ENCODE peak calls at places on chromosomes 1 and 21, in five cellular contexts. One of them, this sample, is unnamed.

GRCh38 chr1:163361123-163361934 is 39.6 kb downstream of the NUF2 start:
- DNase-seq in HFF-Myc: no peak
- DNase-seq in heart right ventricle: no peak
- DNase-seq in thoracic aorta: no peak
- DNase-seq in AG09309: no peak
- DNase-seq in this sample: no peak

GRCh38 chr1:97898948-97899347 is 21.9 kb downstream of the DPYD start:
- DNase-seq in HFF-Myc: no peak
- DNase-seq in heart right ventricle: no peak
- DNase-seq in thoracic aorta: no peak
- DNase-seq in AG09309: no peak
- DNase-seq in this sample: no peak

GRCh38 chr1:205283270-205284147 is 38.0 kb downstream of the NUAK2 start:
- DNase-seq in HFF-Myc: no peak
- DNase-seq in heart right ventricle: no peak
- DNase-seq in thoracic aorta: no peak
- DNase-seq in AG09309: no peak
- DNase-seq in this sample: no peak

GRCh38 chr1:83860506-83861221 is 138.3 kb downstream of the TTLL7 start:
- DNase-seq in HFF-Myc: no peak
- DNase-seq in heart right ventricle: peak; percentile 88
- DNase-seq in thoracic aorta: peak; percentile 21
- DNase-seq in AG09309: no peak
- DNase-seq in this sample: no peak

GRCh38 chr1:34792868-34793727 is at the start of gene GJA4:
- DNase-seq in HFF-Myc: no peak
- DNase-seq in heart right ventricle: peak; percentile 64
- DNase-seq in thoracic aorta: no peak
- DNase-seq in AG09309: no peak
- DNase-seq in this sample: no peak

GRCh38 chr1:94962745-94963265 is 35.9 kb upstream of the CNN3 start:
- DNase-seq in HFF-Myc: no peak
- DNase-seq in heart right ventricle: no peak
- DNase-seq in thoracic aorta: no peak
- DNase-seq in AG09309: no peak
- DNase-seq in this sample: no peak

GRCh38 chr1:170664828-170665617 is 1.1 kb downstream of the PRRX1 start:
- DNase-seq in HFF-Myc: no peak
- DNase-seq in heart right ventricle: peak; percentile 61
- DNase-seq in thoracic aorta: no peak
- DNase-seq in AG09309: no peak
- DNase-seq in this sample: no peak

GRCh38 chr1:107572674-107573205 is 392.2 kb downstream of the VAV3 start:
- DNase-seq in HFF-Myc: peak; percentile 5
- DNase-seq in heart right ventricle: no peak
- DNase-seq in thoracic aorta: no peak
- DNase-seq in AG09309: peak; percentile 83
- DNase-seq in this sample: peak; percentile 75

GRCh38 chr1:165068716-165069115 is 287.8 kb downstream of the LMX1A start:
- DNase-seq in HFF-Myc: no peak
- DNase-seq in heart right ventricle: no peak
- DNase-seq in thoracic aorta: no peak
- DNase-seq in AG09309: no peak
- DNase-seq in this sample: no peak

GRCh38 chr1:76759950-76760349 is 107.3 kb upstream of the ST6GALNAC5 start:
- DNase-seq in HFF-Myc: no peak
- DNase-seq in heart right ventricle: no peak
- DNase-seq in thoracic aorta: no peak
- DNase-seq in AG09309: no peak
- DNase-seq in this sample: no peak

GRCh38 chr1:48680411-48681035 is 96.2 kb downstream of the BEND5 start:
- DNase-seq in HFF-Myc: no peak
- DNase-seq in heart right ventricle: no peak
- DNase-seq in thoracic aorta: no peak
- DNase-seq in AG09309: no peak
- DNase-seq in this sample: no peak

GRCh38 chr1:195294911-195295310 is 1313.3 kb downstream of the KCNT2 start:
- DNase-seq in HFF-Myc: no peak
- DNase-seq in heart right ventricle: no peak
- DNase-seq in thoracic aorta: no peak
- DNase-seq in AG09309: no peak
- DNase-seq in this sample: no peak

GRCh38 chr21:16192900-16193299 is 463.1 kb downstream of the USP25 start:
- DNase-seq in HFF-Myc: no peak
- DNase-seq in heart right ventricle: no peak
- DNase-seq in thoracic aorta: no peak
- DNase-seq in AG09309: no peak
- DNase-seq in this sample: no peak

GRCh38 chr21:33231526-33231925 is 1.8 kb downstream of the IFNAR2 start:
- DNase-seq in HFF-Myc: no peak
- DNase-seq in heart right ventricle: no peak
- DNase-seq in thoracic aorta: no peak
- DNase-seq in AG09309: no peak
- DNase-seq in this sample: no peak

DNA sequence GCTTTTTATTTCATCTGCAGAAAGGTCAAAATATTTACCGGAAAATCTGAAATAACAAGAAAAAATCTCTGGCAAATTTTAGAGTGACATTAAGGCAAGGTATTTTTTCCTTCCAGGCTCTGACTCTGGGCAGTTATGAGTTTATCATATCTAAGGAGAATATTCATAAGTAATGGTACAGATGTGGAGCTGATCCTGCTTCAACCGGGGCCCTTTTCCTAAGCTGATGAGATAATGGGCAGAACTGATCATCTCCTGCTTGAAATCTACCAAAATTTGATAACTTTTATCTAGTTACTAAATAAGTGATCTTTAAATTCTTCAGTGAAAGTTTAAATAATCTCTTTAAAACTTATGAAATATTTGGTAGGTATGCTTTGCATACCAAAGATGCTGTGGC is 211.6 kb downstream of the COL11A1 start:
- DNase-seq in HFF-Myc: no peak
- DNase-seq in heart right ventricle: no peak
- DNase-seq in thoracic aorta: no peak
- DNase-seq in AG09309: no peak
- DNase-seq in this sample: no peak
- H3K4me3 ChIP-seq in HFF-Myc: no peak overlapping the region
- H3K4me3 ChIP-seq in heart right ventricle: no peak overlapping the region
- H3K4me3 ChIP-seq in thoracic aorta: no peak overlapping the region
- H3K4me3 ChIP-seq in AG09309: no peak overlapping the region
- H3K4me3 ChIP-seq in this sample: no peak overlapping the region

GRCh38 chr1:154404511-154404931 is 622 bp upstream of the IL6R start:
- DNase-seq in HFF-Myc: no peak
- DNase-seq in heart right ventricle: no peak
- DNase-seq in thoracic aorta: no peak
- DNase-seq in AG09309: no peak
- DNase-seq in this sample: no peak
- TF ChIP-seq CTCF in HFF-Myc: no peak
- TF ChIP-seq CTCF in heart right ventricle: no peak
- TF ChIP-seq CTCF in thoracic aorta: no peak
- TF ChIP-seq CTCF in AG09309: no peak
- TF ChIP-seq CTCF in this sample: no peak

GRCh38 chr1:201505505-201505893 is 1.4 kb downstream of the CSRP1 start:
- DNase-seq in HFF-Myc: no peak
- DNase-seq in heart right ventricle: no peak
- DNase-seq in thoracic aorta: no peak
- DNase-seq in AG09309: no peak
- DNase-seq in this sample: no peak
- H3K4me3 ChIP-seq in HFF-Myc: peak overlapping the region; percentile 70
- H3K4me3 ChIP-seq in heart right ventricle: peak overlapping the region; percentile 89
- H3K4me3 ChIP-seq in thoracic aorta: peak overlapping the region; percentile 94
- H3K4me3 ChIP-seq in AG09309: peak overlapping the region; percentile 76
- H3K4me3 ChIP-seq in this sample: peak overlapping the region; percentile 83

DNA sequence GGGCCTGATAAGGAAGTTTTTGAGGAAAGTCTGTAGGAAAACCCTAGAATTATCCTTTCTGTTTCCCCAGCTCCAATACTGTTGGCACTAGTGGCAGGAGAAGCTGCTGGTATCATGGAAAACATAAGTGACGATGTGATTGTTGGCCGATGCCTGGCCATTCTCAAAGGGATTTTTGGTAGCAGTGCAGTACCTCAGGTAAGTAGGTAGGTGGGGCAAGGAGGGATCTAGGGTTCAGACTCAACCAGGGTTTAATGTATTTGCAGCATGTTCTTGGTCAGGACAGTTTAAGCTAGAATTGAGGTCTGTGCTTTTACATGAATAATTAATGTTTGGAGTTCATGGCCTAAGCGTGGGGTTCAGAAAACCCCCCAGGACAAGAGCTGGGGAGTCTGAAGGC is 62.1 kb downstream of the KDM1A start:
- DNase-seq in HFF-Myc: no peak
- DNase-seq in heart right ventricle: no peak
- DNase-seq in thoracic aorta: no peak
- DNase-seq in AG09309: no peak
- DNase-seq in this sample: no peak
- TF ChIP-seq CTCF in HFF-Myc: no peak
- TF ChIP-seq CTCF in heart right ventricle: no peak
- TF ChIP-seq CTCF in thoracic aorta: no peak
- TF ChIP-seq CTCF in AG09309: no peak
- TF ChIP-seq CTCF in this sample: no peak

GRCh38 chr1:61051455-61052392 is 30.6 kb upstream of the NFIA start:
- DNase-seq in HFF-Myc: no peak
- DNase-seq in heart right ventricle: peak; percentile 37
- DNase-seq in thoracic aorta: no peak
- DNase-seq in AG09309: no peak
- DNase-seq in this sample: no peak
- H3K4me3 ChIP-seq in HFF-Myc: no peak overlapping the region
- H3K4me3 ChIP-seq in heart right ventricle: peak overlapping the region; percentile 73
- H3K4me3 ChIP-seq in thoracic aorta: peak overlapping the region; percentile 89
- H3K4me3 ChIP-seq in AG09309: no peak overlapping the region
- H3K4me3 ChIP-seq in this sample: no peak overlapping the region

This sample was measured in AG04449.